ENCODE peak calls at places on chromosomes 6 and 20, in seven cellular contexts. K is GM12878, U is A549, B is HCT116, C is Panc1, N is SK-N-SH, M is K562. W is an unnamed sample.

GRCh38 chr6:101395345-101395744 is 1.8 kb downstream of the GRIK2 start:
- DNase-seq in C (no peak), K (no peak), N (no peak), B (no peak), M (no peak), U (no peak), W (no peak)

GRCh38 chr6:27280064-27280539 is 32.0 kb downstream of the POM121L2 start:
- DNase-seq in N (peak), C (no peak), B (peak), M (peak), U (no peak), K (no peak), W (no peak)

GRCh38 chr20:53949319-53949839 is 121.0 kb downstream of the BCAS1 start:
- DNase-seq in B (no peak), K (no peak), C (no peak), U (no peak), N (no peak), M (no peak), W (peak)

GRCh38 chr6:90136176-90136575 is 160.5 kb downstream of the BACH2 start:
- DNase-seq in M (no peak), U (no peak), C (no peak), B (no peak), N (no peak), K (no peak), W (no peak)

GRCh38 chr6:15501806-15502450 is 160.9 kb downstream of the DTNBP1 start:
- DNase-seq in K (no peak), N (no peak), M (no peak), C (no peak), B (no peak), U (no peak), W (no peak)

GRCh38 chr6:108719477-108719876 is 128.7 kb upstream of the ARMC2 start:
- DNase-seq in K (no peak), M (no peak), C (no peak), U (no peak), B (no peak), N (no peak), W (no peak)

GRCh38 chr6:30013296-30013922 is 47.7 kb upstream of the POLR1H start:
- DNase-seq in N (peak), B (no peak), M (peak), C (no peak), U (peak), K (no peak), W (no peak)

GRCh38 chr6:107665386-107665785 is 158.7 kb downstream of the SCML4 start:
- DNase-seq in C (no peak), M (no peak), K (no peak), N (no peak), U (no peak), B (no peak), W (no peak)

GRCh38 chr6:134495203-134495892 is 177.4 kb upstream of the SGK1 start:
- DNase-seq in K (no peak), C (no peak), U (no peak), M (no peak), B (no peak), N (no peak), W (no peak)

GRCh38 chr20:16283978-16284377 is 289.3 kb downstream of the KIF16B start:
- DNase-seq in M (no peak), U (no peak), C (no peak), B (no peak), K (no peak), N (no peak), W (no peak)

GRCh38 chr20:20205141-20205861 is 153.0 kb downstream of the CFAP61 start:
- DNase-seq in M (no peak), U (no peak), N (no peak), B (no peak), C (no peak), K (no peak), W (no peak)

GRCh38 chr20:9407805-9408421 is 106.5 kb upstream of the LAMP5 start:
- DNase-seq in N (peak), C (peak), B (peak), M (peak), K (peak), U (peak), W (peak)

GRCh38 chr6:37711331-37711924 is 13.7 kb upstream of the MDGA1 start:
- DNase-seq in B (no peak), N (no peak), K (no peak), U (no peak), M (peak), C (no peak), W (no peak)

GRCh38 chr6:37710616-37711015 is 12.9 kb upstream of the MDGA1 start:
- DNase-seq in K (no peak), B (no peak), M (no peak), N (no peak), U (no peak), C (no peak), W (no peak)

GRCh38 chr6:37712508-37712907 is 14.8 kb upstream of the MDGA1 start:
- DNase-seq in B (no peak), U (no peak), C (no peak), N (no peak), K (no peak), M (no peak), W (no peak)

GRCh38 chr6:37709250-37709931 is 11.7 kb upstream of the MDGA1 start:
- DNase-seq in K (no peak), C (no peak), B (no peak), N (no peak), M (no peak), U (no peak), W (no peak)

GRCh38 chr6:37709932-37710565 is 12.4 kb upstream of the MDGA1 start:
- DNase-seq in B (no peak), N (no peak), K (no peak), C (no peak), U (no peak), M (no peak), W (no peak)
- TF ChIP-seq REST in B (no peak), N (no peak), K (no peak), C (no peak), U (no peak), M (no peak), W (no peak)

GRCh38 chr20:62711703-62712101 is 3.1 kb downstream of the NTSR1 start:
- DNase-seq in U (no peak), N (no peak), M (peak), K (no peak), B (no peak), C (no peak), W (no peak)
- TF ChIP-seq REST in U (no peak), N (no peak), M (no peak), K (no peak), B (no peak), C (no peak), W (no peak)

DNA sequence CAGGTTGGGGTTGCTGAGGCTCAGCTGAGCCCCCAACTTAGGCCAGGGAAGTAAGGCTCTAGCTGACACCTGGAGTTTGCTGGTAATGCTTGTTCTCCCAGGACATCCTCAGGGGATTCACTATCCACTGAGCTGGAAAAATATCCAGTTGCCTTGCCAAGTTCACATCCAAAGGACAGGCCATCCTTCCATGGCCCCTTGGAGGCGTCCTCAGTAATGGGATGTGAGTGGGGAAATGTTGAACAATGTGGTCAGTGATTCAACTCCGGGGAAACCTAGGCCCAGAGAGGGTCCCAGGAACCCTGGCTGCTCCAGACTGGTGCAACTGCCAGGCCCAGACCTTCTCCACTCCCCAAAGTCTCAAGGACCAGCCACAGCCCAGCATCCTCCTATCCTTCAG is 9.7 kb downstream of the SNTA1 start:
- DNase-seq in M (no peak), C (no peak), U (no peak), B (no peak), K (no peak), N (no peak), W (no peak)
- TF ChIP-seq REST in M (no peak), C (no peak), U (no peak), B (no peak), K (no peak), N (no peak), W (no peak)

GRCh38 chr6:169725270-169726048 is 1.2 kb upstream of the PHF10 start:
- DNase-seq in N (peak), C (no peak), M (peak), K (no peak), B (no peak), U (peak), W (no peak)
- TF ChIP-seq REST in N (no peak), C (no peak), M (peak), K (no peak), B (no peak), U (no peak), W (no peak)

GRCh38 chr6:80608881-80609280 is 502.4 kb downstream of the BCKDHB start:
- DNase-seq in K (no peak), B (no peak), C (no peak), U (no peak), M (no peak), N (no peak), W (no peak)
- TF ChIP-seq REST in K (no peak), B (no peak), C (no peak), U (no peak), M (no peak), N (no peak), W (no peak)